ENCODE peak calls at places on chromosomes 6 and 20, in eight cellular contexts. One of them, this sample, is unnamed.

GRCh38 chr6:40556881-40557280 is 30.3 kb downstream of the LRFN2 start:
- DNase-seq in mammary epithelial cell: no peak
- DNase-seq in BE2C: no peak
- DNase-seq in cardiac fibroblast: no peak
- DNase-seq in GM12865: no peak
- DNase-seq in psoas muscle: no peak
- DNase-seq in fibroblast of lung: no peak
- DNase-seq in ascending aorta: no peak
- DNase-seq in this sample: no peak

GRCh38 chr6:140957334-140957733 is 1175.4 kb upstream of the GJE1 start:
- DNase-seq in mammary epithelial cell: no peak
- DNase-seq in BE2C: no peak
- DNase-seq in cardiac fibroblast: no peak
- DNase-seq in GM12865: no peak
- DNase-seq in psoas muscle: no peak
- DNase-seq in fibroblast of lung: no peak
- DNase-seq in ascending aorta: no peak
- DNase-seq in this sample: no peak

GRCh38 chr6:160041608-160042007 is 72.7 kb downstream of the IGF2R start:
- DNase-seq in mammary epithelial cell: peak; percentile 82
- DNase-seq in BE2C: no peak
- DNase-seq in cardiac fibroblast: peak; percentile 57
- DNase-seq in GM12865: no peak
- DNase-seq in psoas muscle: peak; percentile 63
- DNase-seq in fibroblast of lung: peak; percentile 88
- DNase-seq in ascending aorta: no peak
- DNase-seq in this sample: no peak

GRCh38 chr6:20811112-20811746 is 277.0 kb downstream of the CDKAL1 start:
- DNase-seq in mammary epithelial cell: peak; percentile 91
- DNase-seq in BE2C: peak; percentile 27
- DNase-seq in cardiac fibroblast: peak; percentile 100
- DNase-seq in GM12865: no peak
- DNase-seq in psoas muscle: no peak
- DNase-seq in fibroblast of lung: peak; percentile 95
- DNase-seq in ascending aorta: no peak
- DNase-seq in this sample: peak; percentile 98

GRCh38 chr6:98957440-98957839 is 9.7 kb upstream of the FBXL4 start:
- DNase-seq in mammary epithelial cell: peak; percentile 43
- DNase-seq in BE2C: peak; percentile 13
- DNase-seq in cardiac fibroblast: peak; percentile 30
- DNase-seq in GM12865: no peak
- DNase-seq in psoas muscle: no peak
- DNase-seq in fibroblast of lung: peak; percentile 68
- DNase-seq in ascending aorta: no peak
- DNase-seq in this sample: peak; percentile 89

GRCh38 chr20:47982574-47983360 is 197.5 kb upstream of the SULF2 start:
- DNase-seq in mammary epithelial cell: no peak
- DNase-seq in BE2C: no peak
- DNase-seq in cardiac fibroblast: no peak
- DNase-seq in GM12865: peak; percentile 21
- DNase-seq in psoas muscle: no peak
- DNase-seq in fibroblast of lung: no peak
- DNase-seq in ascending aorta: no peak
- DNase-seq in this sample: no peak

GRCh38 chr6:51513891-51514290 is 573.5 kb downstream of the PKHD1 start:
- DNase-seq in mammary epithelial cell: no peak
- DNase-seq in BE2C: no peak
- DNase-seq in cardiac fibroblast: no peak
- DNase-seq in GM12865: no peak
- DNase-seq in psoas muscle: no peak
- DNase-seq in fibroblast of lung: no peak
- DNase-seq in ascending aorta: no peak
- DNase-seq in this sample: no peak

GRCh38 chr6:119241124-119241491 is 108.5 kb downstream of the MAN1A1 start:
- DNase-seq in mammary epithelial cell: no peak
- DNase-seq in BE2C: peak; percentile 16
- DNase-seq in cardiac fibroblast: peak; percentile 43
- DNase-seq in GM12865: peak; percentile 1
- DNase-seq in psoas muscle: no peak
- DNase-seq in fibroblast of lung: peak; percentile 82
- DNase-seq in ascending aorta: no peak
- DNase-seq in this sample: peak; percentile 7

GRCh38 chr6:75498862-75499261 is 5.3 kb upstream of the FILIP1 start:
- DNase-seq in mammary epithelial cell: no peak
- DNase-seq in BE2C: no peak
- DNase-seq in cardiac fibroblast: no peak
- DNase-seq in GM12865: no peak
- DNase-seq in psoas muscle: no peak
- DNase-seq in fibroblast of lung: no peak
- DNase-seq in ascending aorta: no peak
- DNase-seq in this sample: no peak

GRCh38 chr6:128554302-128554701 is 33.9 kb upstream of the PTPRK start:
- DNase-seq in mammary epithelial cell: no peak
- DNase-seq in BE2C: no peak
- DNase-seq in cardiac fibroblast: peak; percentile 37
- DNase-seq in GM12865: no peak
- DNase-seq in psoas muscle: no peak
- DNase-seq in fibroblast of lung: peak; percentile 18
- DNase-seq in ascending aorta: no peak
- DNase-seq in this sample: no peak
- TF ChIP-seq CTCF in mammary epithelial cell: peak; percentile 14
- TF ChIP-seq CTCF in BE2C: peak; percentile 44
- TF ChIP-seq CTCF in cardiac fibroblast: peak; percentile 27
- TF ChIP-seq CTCF in GM12865: no peak
- TF ChIP-seq CTCF in psoas muscle: peak; percentile 29
- TF ChIP-seq CTCF in fibroblast of lung: peak; percentile 23
- TF ChIP-seq CTCF in ascending aorta: no peak
- TF ChIP-seq CTCF in this sample: peak; percentile 44

GRCh38 chr6:14074723-14075503 is 42.7 kb upstream of the CD83 start:
- DNase-seq in mammary epithelial cell: peak; percentile 58
- DNase-seq in BE2C: peak; percentile 13
- DNase-seq in cardiac fibroblast: peak; percentile 53
- DNase-seq in GM12865: peak; percentile 82
- DNase-seq in psoas muscle: no peak
- DNase-seq in fibroblast of lung: peak; percentile 50
- DNase-seq in ascending aorta: no peak
- DNase-seq in this sample: peak; percentile 78
- H3K4me3 ChIP-seq in mammary epithelial cell: peak overlapping the region; percentile 30
- H3K4me3 ChIP-seq in BE2C: peak overlapping the region; percentile 43
- H3K4me3 ChIP-seq in cardiac fibroblast: peak overlapping the region; percentile 17
- H3K4me3 ChIP-seq in GM12865: peak overlapping the region; percentile 51
- H3K4me3 ChIP-seq in psoas muscle: peak overlapping the region; percentile 60
- H3K4me3 ChIP-seq in fibroblast of lung: peak overlapping the region; percentile 52
- H3K4me3 ChIP-seq in ascending aorta: peak overlapping the region; percentile 31
- H3K4me3 ChIP-seq in this sample: peak overlapping the region; percentile 33

GRCh38 chr20:20369353-20370086 is 1.6 kb downstream of the INSM1 start:
- DNase-seq in mammary epithelial cell: peak; percentile 61
- DNase-seq in BE2C: no peak
- DNase-seq in cardiac fibroblast: no peak
- DNase-seq in GM12865: peak; percentile 49
- DNase-seq in psoas muscle: no peak
- DNase-seq in fibroblast of lung: no peak
- DNase-seq in ascending aorta: no peak
- DNase-seq in this sample: no peak
- TF ChIP-seq CTCF in mammary epithelial cell: no peak
- TF ChIP-seq CTCF in BE2C: no peak
- TF ChIP-seq CTCF in cardiac fibroblast: no peak
- TF ChIP-seq CTCF in GM12865: no peak
- TF ChIP-seq CTCF in psoas muscle: no peak
- TF ChIP-seq CTCF in fibroblast of lung: no peak
- TF ChIP-seq CTCF in ascending aorta: no peak
- TF ChIP-seq CTCF in this sample: no peak

GRCh38 chr6:31770860-31771259 is 6.3 kb downstream of the VWA7 start:
- DNase-seq in mammary epithelial cell: no peak
- DNase-seq in BE2C: no peak
- DNase-seq in cardiac fibroblast: no peak
- DNase-seq in GM12865: no peak
- DNase-seq in psoas muscle: no peak
- DNase-seq in fibroblast of lung: no peak
- DNase-seq in ascending aorta: no peak
- DNase-seq in this sample: no peak
- H3K4me3 ChIP-seq in mammary epithelial cell: no peak overlapping the region
- H3K4me3 ChIP-seq in BE2C: no peak overlapping the region
- H3K4me3 ChIP-seq in cardiac fibroblast: no peak overlapping the region
- H3K4me3 ChIP-seq in GM12865: no peak overlapping the region
- H3K4me3 ChIP-seq in psoas muscle: no peak overlapping the region
- H3K4me3 ChIP-seq in fibroblast of lung: no peak overlapping the region
- H3K4me3 ChIP-seq in ascending aorta: no peak overlapping the region
- H3K4me3 ChIP-seq in this sample: no peak overlapping the region

GRCh38 chr20:21505810-21506530 is 7.9 kb downstream of the NKX2-2 start:
- DNase-seq in mammary epithelial cell: peak; percentile 63
- DNase-seq in BE2C: peak; percentile 70
- DNase-seq in cardiac fibroblast: peak; percentile 55
- DNase-seq in GM12865: peak; percentile 65
- DNase-seq in psoas muscle: no peak
- DNase-seq in fibroblast of lung: peak; percentile 38
- DNase-seq in ascending aorta: no peak
- DNase-seq in this sample: no peak
- TF ChIP-seq CTCF in mammary epithelial cell: peak; percentile 58
- TF ChIP-seq CTCF in BE2C: peak; percentile 59
- TF ChIP-seq CTCF in cardiac fibroblast: peak; percentile 44
- TF ChIP-seq CTCF in GM12865: peak; percentile 77
- TF ChIP-seq CTCF in psoas muscle: peak; percentile 67
- TF ChIP-seq CTCF in fibroblast of lung: peak; percentile 39
- TF ChIP-seq CTCF in ascending aorta: peak; percentile 40
- TF ChIP-seq CTCF in this sample: peak; percentile 66